ENCODE peak calls at places on chromosomes 3 and 15, in six cellular contexts. M is AG04450; Q is CD8-positive, alpha-beta T cell; F is HAP-1; X is right lobe of liver; J is thoracic aorta. S is an unnamed sample. For H3K9me3, the result is how much of the 10 kb centered on the place peaks cover.

GRCh38 chr3:138213373-138214085 is 26.4 kb downstream of the ARMC8 start:
- DNase-seq in M (no peak), Q (no peak), F (peak), X (no peak), J (no peak), S (no peak)

GRCh38 chr3:106560451-106560966 is 691.7 kb upstream of the CBLB start:
- DNase-seq in M (no peak), Q (no peak), F (no peak), X (no peak), J (no peak), S (no peak)

GRCh38 chr3:89925976-89926375 is 818.6 kb downstream of the EPHA3 start:
- DNase-seq in M (no peak), Q (no peak), F (no peak), X (no peak), J (no peak), S (no peak)

GRCh38 chr3:81851166-81851565 is 89.7 kb upstream of the GBE1 start:
- DNase-seq in M (no peak), Q (no peak), F (no peak), X (no peak), J (no peak), S (no peak)

GRCh38 chr3:142964150-142964498 is 650 bp upstream of the PAQR9 start:
- DNase-seq in M (no peak), Q (no peak), F (no peak), X (no peak), J (no peak), S (no peak)

GRCh38 chr3:55807210-55807609 is 320.1 kb upstream of the WNT5A start:
- DNase-seq in M (no peak), Q (no peak), F (no peak), X (no peak), J (no peak), S (no peak)

GRCh38 chr3:9686703-9687102 is 16.9 kb upstream of the CPNE9 start:
- DNase-seq in M (no peak), Q (no peak), F (no peak), X (no peak), J (no peak), S (no peak)

GRCh38 chr3:154954750-154955149 is 125.4 kb upstream of the MME start:
- DNase-seq in M (peak), Q (no peak), F (no peak), X (no peak), J (no peak), S (no peak)

GRCh38 chr3:69051796-69052566 is at the start of gene TMF1:
- DNase-seq in M (peak), Q (peak), F (peak), X (peak), J (peak), S (peak)

GRCh38 chr15:64251121-64251520 is 88.3 kb upstream of the PPIB start:
- DNase-seq in M (peak), Q (peak), F (no peak), X (no peak), J (no peak), S (no peak)

GRCh38 chr3:188581791-188582190 is 427.8 kb downstream of the LPP start:
- DNase-seq in M (no peak), Q (no peak), F (no peak), X (no peak), J (no peak), S (no peak)

GRCh38 chr3:37862219-37862711 is 585 bp downstream of the CTDSPL start:
- DNase-seq in M (no peak), Q (peak), F (peak), X (peak), J (no peak), S (no peak)

GRCh38 chr15:56227315-56227714 is 16.4 kb downstream of the RFX7 start:
- DNase-seq in M (no peak), Q (no peak), F (no peak), X (no peak), J (no peak), S (no peak)

GRCh38 chr15:56228854-56229253 is 14.8 kb downstream of the RFX7 start:
- DNase-seq in M (no peak), Q (no peak), F (no peak), X (no peak), J (no peak), S (no peak)

GRCh38 chr15:56225520-56225919 is 18.2 kb downstream of the RFX7 start:
- DNase-seq in M (no peak), Q (no peak), F (no peak), X (no peak), J (no peak), S (no peak)

GRCh38 chr15:56227780-56228179 is 15.9 kb downstream of the RFX7 start:
- DNase-seq in M (no peak), Q (no peak), F (no peak), X (no peak), J (no peak), S (no peak)

GRCh38 chr15:56228352-56228751 is 15.3 kb downstream of the RFX7 start:
- DNase-seq in M (no peak), Q (no peak), F (no peak), X (no peak), J (no peak), S (no peak)
- H3K9me3 ChIP-seq in M (under half), Q (under half), F (under half), X (under half), J (under half), S (under half)

DNA sequence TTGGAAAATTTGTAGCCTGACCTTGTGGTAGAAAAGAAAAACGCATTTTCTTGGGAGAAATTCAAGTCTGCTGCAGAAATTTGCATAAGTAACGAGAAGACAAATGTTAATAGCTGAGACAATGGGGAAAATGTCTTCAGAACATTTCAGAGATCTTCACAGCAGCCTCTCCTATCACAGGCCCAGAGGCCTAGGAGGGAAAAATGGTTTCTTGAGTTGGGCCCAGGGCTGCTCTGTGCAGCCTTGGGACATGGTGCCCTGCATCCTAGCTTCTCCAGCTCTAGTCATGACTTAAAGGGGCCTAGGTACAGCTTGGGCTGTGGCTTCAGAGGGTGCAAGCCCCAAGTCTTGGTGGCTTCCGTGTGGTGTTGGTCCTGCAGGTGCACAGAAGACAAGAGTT is 104.2 kb downstream of the ZNF621 start:
- DNase-seq in M (no peak), Q (no peak), F (no peak), X (no peak), J (no peak), S (no peak)
- H3K9me3 ChIP-seq in M (under half), Q (under half), F (under half), X (under half), J (under half), S (under half)

GRCh38 chr3:75737831-75738493 is 47.4 kb downstream of the ZNF717 start:
- DNase-seq in M (no peak), Q (no peak), F (no peak), X (no peak), J (no peak), S (no peak)
- H3K9me3 ChIP-seq in M (half or more), Q (half or more), F (under half), X (under half), J (half or more), S (half or more)

DNA sequence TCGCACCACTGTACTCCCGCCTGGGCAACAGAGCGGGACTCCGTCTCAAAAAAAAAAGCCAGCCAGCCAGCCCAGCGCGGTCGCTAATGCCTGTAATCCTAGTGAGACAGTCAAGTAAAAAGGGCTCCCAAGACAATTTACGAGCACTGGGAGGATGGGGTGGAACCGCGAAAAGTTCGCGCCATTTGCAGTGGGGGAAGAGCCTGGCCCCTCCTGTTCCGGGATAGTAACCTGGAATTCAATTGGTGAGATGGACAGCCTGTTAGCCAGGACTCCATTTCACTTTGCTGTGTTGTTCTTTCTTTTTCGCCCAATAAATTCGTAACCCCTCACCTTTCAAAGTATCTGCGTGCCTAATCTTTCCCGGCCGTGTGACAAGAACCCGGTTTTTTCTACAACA is 19.5 kb downstream of the SLC4A7 start:
- DNase-seq in M (no peak), Q (no peak), F (no peak), X (no peak), J (no peak), S (no peak)
- H3K9me3 ChIP-seq in M (under half), Q (under half), F (under half), X (under half), J (under half), S (under half)

S was measured in suprapubic skin.